ENCODE peak calls at places on chromosomes 5 and 9, in ten cellular contexts. X is vagina, B is IMR-90, A is aorta, N is ovary, W is psoas muscle, P is tibial nerve, Q is heart right ventricle, I is SJSA1, H is BJ. Z is an unnamed sample.

GRCh38 chr9:13841801-13842462 is 472.0 kb downstream of the NFIB start:
- DNase-seq in X (no peak), B (no peak), A (no peak), N (no peak), W (peak; percentile 39), P (no peak), Q (peak; percentile 45), I (no peak), H (no peak), Z (no peak)

GRCh38 chr9:88574993-88575392 is 40.0 kb downstream of the NXNL2 start:
- DNase-seq in X (no peak), B (peak; percentile 74), A (no peak), N (no peak), W (no peak), P (no peak), Q (no peak), I (no peak), H (no peak), Z (no peak)

GRCh38 chr5:14211818-14212799 is 69.0 kb downstream of the TRIO start:
- DNase-seq in X (no peak), B (no peak), A (no peak), N (no peak), W (no peak), P (no peak), Q (no peak), I (no peak), H (no peak), Z (no peak)

GRCh38 chr9:99876190-99876589 is 30.3 kb upstream of the STX17 start:
- DNase-seq in X (no peak), B (no peak), A (no peak), N (no peak), W (no peak), P (no peak), Q (no peak), I (no peak), H (no peak), Z (no peak)

GRCh38 chr5:97019435-97020117 is 83.7 kb downstream of the LNPEP start:
- DNase-seq in X (no peak), B (peak; percentile 34), A (no peak), N (no peak), W (no peak), P (no peak), Q (no peak), I (peak; percentile 57), H (no peak), Z (no peak)

GRCh38 chr9:124559871-124560270 is 52.7 kb upstream of the NR5A1 start:
- DNase-seq in X (no peak), B (peak; percentile 88), A (no peak), N (no peak), W (no peak), P (no peak), Q (no peak), I (no peak), H (no peak), Z (peak; percentile 32)

GRCh38 chr5:61919920-61920319 is 386.1 kb upstream of the KIF2A start:
- DNase-seq in X (no peak), B (no peak), A (no peak), N (no peak), W (no peak), P (no peak), Q (no peak), I (no peak), H (no peak), Z (no peak)

GRCh38 chr9:92671323-92671722 is 1.4 kb upstream of the IPPK start:
- DNase-seq in X (peak; percentile 85), B (peak; percentile 81), A (peak; percentile 71), N (peak; percentile 70), W (no peak), P (no peak), Q (no peak), I (peak; percentile 90), H (no peak), Z (no peak)

GRCh38 chr9:7051711-7052110 is 293.9 kb downstream of the KDM4C start:
- DNase-seq in X (no peak), B (no peak), A (no peak), N (no peak), W (no peak), P (no peak), Q (no peak), I (no peak), H (no peak), Z (no peak)
- H3K27me3 ChIP-seq in X (no peaks in the 10 kb centered on the region), B (no peaks in the 10 kb centered on the region), A (no peaks in the 10 kb centered on the region), N (no peaks in the 10 kb centered on the region), W (no peaks in the 10 kb centered on the region), P (no peaks in the 10 kb centered on the region), Q (no peaks in the 10 kb centered on the region), I (no peaks in the 10 kb centered on the region), H (no peaks in the 10 kb centered on the region), Z (no peaks in the 10 kb centered on the region)

GRCh38 chr9:111900081-111900805 is 3.6 kb downstream of the UGCG start:
- DNase-seq in X (no peak), B (no peak), A (no peak), N (no peak), W (no peak), P (no peak), Q (no peak), I (no peak), H (no peak), Z (no peak)

GRCh38 chr9:111902396-111903147 is 6.0 kb downstream of the UGCG start:
- DNase-seq in X (no peak), B (peak; percentile 70), A (no peak), N (no peak), W (no peak), P (no peak), Q (no peak), I (no peak), H (no peak), Z (no peak)

GRCh38 chr9:111904889-111905288 is 8.3 kb downstream of the UGCG start:
- DNase-seq in X (no peak), B (no peak), A (no peak), N (no peak), W (no peak), P (no peak), Q (no peak), I (no peak), H (no peak), Z (no peak)

GRCh38 chr9:111900934-111901612 is 4.5 kb downstream of the UGCG start:
- DNase-seq in X (no peak), B (no peak), A (no peak), N (no peak), W (no peak), P (no peak), Q (no peak), I (no peak), H (no peak), Z (no peak)

GRCh38 chr9:111903996-111904395 is 7.4 kb downstream of the UGCG start:
- DNase-seq in X (no peak), B (no peak), A (no peak), N (no peak), W (no peak), P (no peak), Q (no peak), I (no peak), H (no peak), Z (no peak)
- H3K4me3 ChIP-seq in X (no peak overlapping the region), B (peak overlapping the region; percentile 4), A (no peak overlapping the region), N (no peak overlapping the region), W (no peak overlapping the region), P (no peak overlapping the region), Q (no peak overlapping the region), I (no peak overlapping the region), H (no peak overlapping the region), Z (no peak overlapping the region)

GRCh38 chr9:137825324-137825991 is 52.1 kb upstream of the CACNA1B start:
- DNase-seq in X (no peak), B (no peak), A (no peak), N (no peak), W (no peak), P (no peak), Q (no peak), I (no peak), H (no peak), Z (no peak)

GRCh38 chr9:137827908-137828526 is 49.6 kb upstream of the CACNA1B start:
- DNase-seq in X (no peak), B (no peak), A (no peak), N (no peak), W (no peak), P (no peak), Q (no peak), I (no peak), H (no peak), Z (no peak)

GRCh38 chr9:137828527-137829259 is 48.9 kb upstream of the CACNA1B start:
- DNase-seq in X (no peak), B (peak; percentile 18), A (no peak), N (no peak), W (no peak), P (no peak), Q (no peak), I (no peak), H (no peak), Z (no peak)

GRCh38 chr9:137820161-137820855 is 57.3 kb upstream of the CACNA1B start:
- DNase-seq in X (no peak), B (peak; percentile 15), A (peak; percentile 37), N (no peak), W (no peak), P (no peak), Q (no peak), I (no peak), H (no peak), Z (no peak)

GRCh38 chr9:137823986-137824771 is 53.4 kb upstream of the CACNA1B start:
- DNase-seq in X (no peak), B (no peak), A (no peak), N (no peak), W (no peak), P (no peak), Q (no peak), I (no peak), H (no peak), Z (no peak)
- H3K36me3 ChIP-seq in X (peaks cover 59% of the 10 kb centered on the region), B (peaks cover 41% of the 10 kb centered on the region), A (no peaks in the 10 kb centered on the region), N (no peaks in the 10 kb centered on the region), W (no peaks in the 10 kb centered on the region), P (peaks cover 4% of the 10 kb centered on the region), Q (no peaks in the 10 kb centered on the region), I (peaks cover 14% of the 10 kb centered on the region), H (peaks cover 17% of the 10 kb centered on the region), Z (peaks cover 3% of the 10 kb centered on the region)

GRCh38 chr9:96172797-96173196 is 129.2 kb downstream of the HSD17B3 start:
- DNase-seq in X (no peak), B (no peak), A (no peak), N (no peak), W (no peak), P (no peak), Q (no peak), I (no peak), H (no peak), Z (no peak)

GRCh38 chr9:96171749-96172148 is 130.2 kb downstream of the HSD17B3 start:
- DNase-seq in X (no peak), B (no peak), A (no peak), N (no peak), W (no peak), P (no peak), Q (no peak), I (peak; percentile 52), H (no peak), Z (no peak)

GRCh38 chr9:96176901-96177718 is 124.9 kb downstream of the HSD17B3 start:
- DNase-seq in X (no peak), B (no peak), A (peak; percentile 76), N (no peak), W (no peak), P (no peak), Q (no peak), I (no peak), H (no peak), Z (peak; percentile 51)

GRCh38 chr9:96175001-96175400 is 127.0 kb downstream of the HSD17B3 start:
- DNase-seq in X (no peak), B (no peak), A (no peak), N (no peak), W (no peak), P (no peak), Q (no peak), I (no peak), H (no peak), Z (peak; percentile 36)

DNA sequence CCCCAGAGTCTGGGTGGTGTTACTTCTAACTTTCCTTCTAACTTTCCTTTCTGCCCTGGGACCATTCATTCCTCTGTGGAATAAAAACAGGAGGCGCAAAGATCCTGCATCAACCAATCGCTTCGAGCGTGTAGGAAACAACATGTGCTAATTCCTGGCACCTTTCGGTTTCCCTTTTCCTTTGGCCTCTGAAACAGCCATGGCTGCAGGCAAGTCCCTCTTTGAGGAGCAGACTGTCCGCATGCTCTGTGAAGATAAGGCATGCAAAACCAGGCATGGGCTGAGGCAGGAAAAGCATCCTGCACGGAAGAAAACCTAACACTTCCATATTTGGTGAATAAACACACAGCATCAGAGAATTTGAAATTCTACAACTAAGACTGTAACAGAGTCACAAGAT is 128.3 kb downstream of the HSD17B3 start:
- DNase-seq in X (no peak), B (no peak), A (no peak), N (no peak), W (no peak), P (no peak), Q (no peak), I (no peak), H (no peak), Z (peak; percentile 48)
- H3K27me3 ChIP-seq in X (no peaks in the 10 kb centered on the region), B (peaks cover 25% of the 10 kb centered on the region), A (no peaks in the 10 kb centered on the region), N (no peaks in the 10 kb centered on the region), W (no peaks in the 10 kb centered on the region), P (no peaks in the 10 kb centered on the region), Q (peaks cover 39% of the 10 kb centered on the region), I (no peaks in the 10 kb centered on the region), H (peaks cover 5% of the 10 kb centered on the region), Z (no peaks in the 10 kb centered on the region)